ENCODE peak calls at places on chromosomes 12 and 14, in nine cellular contexts. One of them, this sample, is unnamed.

GRCh38 chr14:51006781-51007211 is 62.5 kb upstream of the PYGL start:
- DNase-seq in tibial nerve: peak
- DNase-seq in Peyer's patch: no peak
- DNase-seq in transverse colon: no peak
- DNase-seq in lower leg skin: peak
- DNase-seq in heart left ventricle: peak
- DNase-seq in uterus: peak
- DNase-seq in stomach: no peak
- DNase-seq in H54: peak
- DNase-seq in this sample: no peak

GRCh38 chr12:2082321-2082720 is 29.5 kb downstream of the CACNA1C start:
- DNase-seq in tibial nerve: no peak
- DNase-seq in Peyer's patch: no peak
- DNase-seq in transverse colon: no peak
- DNase-seq in lower leg skin: no peak
- DNase-seq in heart left ventricle: no peak
- DNase-seq in uterus: no peak
- DNase-seq in stomach: no peak
- DNase-seq in H54: no peak
- DNase-seq in this sample: no peak

GRCh38 chr12:78949532-78949931 is 85.0 kb downstream of the SYT1 start:
- DNase-seq in tibial nerve: no peak
- DNase-seq in Peyer's patch: no peak
- DNase-seq in transverse colon: no peak
- DNase-seq in lower leg skin: no peak
- DNase-seq in heart left ventricle: no peak
- DNase-seq in uterus: no peak
- DNase-seq in stomach: no peak
- DNase-seq in H54: no peak
- DNase-seq in this sample: no peak

GRCh38 chr12:54021432-54022013 is 6.7 kb upstream of the HOXC6 start:
- DNase-seq in tibial nerve: no peak
- DNase-seq in Peyer's patch: no peak
- DNase-seq in transverse colon: no peak
- DNase-seq in lower leg skin: no peak
- DNase-seq in heart left ventricle: no peak
- DNase-seq in uterus: no peak
- DNase-seq in stomach: no peak
- DNase-seq in H54: no peak
- DNase-seq in this sample: no peak

GRCh38 chr12:1162083-1162760 is 171.2 kb downstream of the ERC1 start:
- DNase-seq in tibial nerve: no peak
- DNase-seq in Peyer's patch: no peak
- DNase-seq in transverse colon: no peak
- DNase-seq in lower leg skin: no peak
- DNase-seq in heart left ventricle: no peak
- DNase-seq in uterus: no peak
- DNase-seq in stomach: no peak
- DNase-seq in H54: no peak
- DNase-seq in this sample: no peak

GRCh38 chr14:75123991-75124390 is 2.9 kb downstream of the NEK9 start:
- DNase-seq in tibial nerve: no peak
- DNase-seq in Peyer's patch: no peak
- DNase-seq in transverse colon: peak
- DNase-seq in lower leg skin: no peak
- DNase-seq in heart left ventricle: no peak
- DNase-seq in uterus: peak
- DNase-seq in stomach: no peak
- DNase-seq in H54: peak
- DNase-seq in this sample: peak

GRCh38 chr14:38404100-38404541 is 148.2 kb upstream of the CLEC14A start:
- DNase-seq in tibial nerve: no peak
- DNase-seq in Peyer's patch: no peak
- DNase-seq in transverse colon: no peak
- DNase-seq in lower leg skin: no peak
- DNase-seq in heart left ventricle: no peak
- DNase-seq in uterus: no peak
- DNase-seq in stomach: no peak
- DNase-seq in H54: no peak
- DNase-seq in this sample: no peak

GRCh38 chr14:102424923-102425322 is 62.2 kb downstream of the TECPR2 start:
- DNase-seq in tibial nerve: no peak
- DNase-seq in Peyer's patch: no peak
- DNase-seq in transverse colon: no peak
- DNase-seq in lower leg skin: no peak
- DNase-seq in heart left ventricle: no peak
- DNase-seq in uterus: no peak
- DNase-seq in stomach: no peak
- DNase-seq in H54: no peak
- DNase-seq in this sample: no peak

GRCh38 chr12:49160415-49160814 is 28.5 kb downstream of the TUBA1A start:
- DNase-seq in tibial nerve: no peak
- DNase-seq in Peyer's patch: no peak
- DNase-seq in transverse colon: no peak
- DNase-seq in lower leg skin: no peak
- DNase-seq in heart left ventricle: no peak
- DNase-seq in uterus: no peak
- DNase-seq in stomach: no peak
- DNase-seq in H54: no peak
- DNase-seq in this sample: no peak

GRCh38 chr12:49165114-49165513 is 23.8 kb downstream of the TUBA1A start:
- DNase-seq in tibial nerve: no peak
- DNase-seq in Peyer's patch: no peak
- DNase-seq in transverse colon: no peak
- DNase-seq in lower leg skin: no peak
- DNase-seq in heart left ventricle: no peak
- DNase-seq in uterus: no peak
- DNase-seq in stomach: no peak
- DNase-seq in H54: no peak
- DNase-seq in this sample: no peak

GRCh38 chr12:49161092-49161795 is 27.6 kb downstream of the TUBA1A start:
- DNase-seq in tibial nerve: no peak
- DNase-seq in Peyer's patch: no peak
- DNase-seq in transverse colon: no peak
- DNase-seq in lower leg skin: no peak
- DNase-seq in heart left ventricle: no peak
- DNase-seq in uterus: no peak
- DNase-seq in stomach: no peak
- DNase-seq in H54: no peak
- DNase-seq in this sample: no peak
- TF ChIP-seq POLR2A in tibial nerve: no peak
- TF ChIP-seq POLR2A in Peyer's patch: no peak
- TF ChIP-seq POLR2A in transverse colon: no peak
- TF ChIP-seq POLR2A in lower leg skin: no peak
- TF ChIP-seq POLR2A in heart left ventricle: no peak
- TF ChIP-seq POLR2A in uterus: no peak
- TF ChIP-seq POLR2A in stomach: no peak
- TF ChIP-seq POLR2A in H54: no peak
- TF ChIP-seq POLR2A in this sample: no peak

GRCh38 chr12:6538420-6539275 is 4.3 kb downstream of the GAPDH start:
- DNase-seq in tibial nerve: no peak
- DNase-seq in Peyer's patch: no peak
- DNase-seq in transverse colon: no peak
- DNase-seq in lower leg skin: no peak
- DNase-seq in heart left ventricle: no peak
- DNase-seq in uterus: no peak
- DNase-seq in stomach: no peak
- DNase-seq in H54: no peak
- DNase-seq in this sample: peak
- TF ChIP-seq POLR2A in tibial nerve: no peak
- TF ChIP-seq POLR2A in Peyer's patch: no peak
- TF ChIP-seq POLR2A in transverse colon: no peak
- TF ChIP-seq POLR2A in lower leg skin: no peak
- TF ChIP-seq POLR2A in heart left ventricle: no peak
- TF ChIP-seq POLR2A in uterus: no peak
- TF ChIP-seq POLR2A in stomach: no peak
- TF ChIP-seq POLR2A in H54: peak
- TF ChIP-seq POLR2A in this sample: peak

GRCh38 chr14:100224229-100224628 is 14.7 kb upstream of the YY1 start:
- DNase-seq in tibial nerve: no peak
- DNase-seq in Peyer's patch: no peak
- DNase-seq in transverse colon: no peak
- DNase-seq in lower leg skin: no peak
- DNase-seq in heart left ventricle: no peak
- DNase-seq in uterus: no peak
- DNase-seq in stomach: no peak
- DNase-seq in H54: no peak
- DNase-seq in this sample: no peak

GRCh38 chr14:100222219-100223093 is 16.5 kb upstream of the YY1 start:
- DNase-seq in tibial nerve: no peak
- DNase-seq in Peyer's patch: peak
- DNase-seq in transverse colon: no peak
- DNase-seq in lower leg skin: no peak
- DNase-seq in heart left ventricle: no peak
- DNase-seq in uterus: no peak
- DNase-seq in stomach: no peak
- DNase-seq in H54: no peak
- DNase-seq in this sample: no peak

GRCh38 chr14:100219126-100219785 is 19.7 kb upstream of the YY1 start:
- DNase-seq in tibial nerve: no peak
- DNase-seq in Peyer's patch: no peak
- DNase-seq in transverse colon: no peak
- DNase-seq in lower leg skin: no peak
- DNase-seq in heart left ventricle: no peak
- DNase-seq in uterus: no peak
- DNase-seq in stomach: no peak
- DNase-seq in H54: no peak
- DNase-seq in this sample: no peak

GRCh38 chr14:100223332-100224171 is 15.4 kb upstream of the YY1 start:
- DNase-seq in tibial nerve: no peak
- DNase-seq in Peyer's patch: no peak
- DNase-seq in transverse colon: no peak
- DNase-seq in lower leg skin: no peak
- DNase-seq in heart left ventricle: no peak
- DNase-seq in uterus: no peak
- DNase-seq in stomach: no peak
- DNase-seq in H54: no peak
- DNase-seq in this sample: peak

DNA sequence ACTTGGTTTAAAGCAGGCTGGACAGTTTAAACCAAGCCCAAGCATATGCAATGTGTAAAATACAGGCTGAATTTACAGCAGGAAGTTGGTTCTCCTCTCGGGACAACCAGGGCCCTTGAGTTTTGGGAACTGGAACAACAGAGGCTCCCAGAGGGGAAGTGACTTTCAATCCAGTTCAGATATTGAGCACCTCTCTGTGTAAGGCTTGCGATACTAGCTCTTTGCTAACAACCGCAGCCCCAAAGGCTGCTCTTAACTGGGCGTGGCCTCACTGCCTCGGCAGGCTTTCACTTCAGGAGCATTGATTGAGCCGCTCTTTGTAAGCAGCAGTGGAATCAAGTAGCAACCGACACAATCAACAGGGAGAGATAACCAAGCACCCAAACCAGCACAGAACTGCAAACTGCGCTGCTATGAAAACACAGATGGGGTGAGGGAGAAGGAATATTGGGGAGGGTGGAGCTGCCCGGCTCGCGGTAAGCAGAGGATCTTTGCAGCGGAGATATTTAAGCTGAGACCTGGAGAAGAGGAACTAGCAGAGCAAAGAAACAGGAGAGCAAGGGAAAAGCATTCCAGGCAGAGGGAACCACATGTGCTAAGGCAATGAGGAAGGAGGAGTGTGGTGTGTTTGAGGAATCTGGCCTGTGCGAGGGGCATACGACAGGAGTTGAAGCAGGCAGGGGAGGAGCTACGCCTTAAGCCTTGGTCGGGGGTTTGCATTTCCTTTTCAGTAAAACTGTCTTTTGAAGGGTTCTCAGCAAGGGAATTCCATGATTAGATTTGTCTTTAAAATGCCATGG is 17.3 kb upstream of the YY1 start:
- DNase-seq in tibial nerve: peak
- DNase-seq in Peyer's patch: peak
- DNase-seq in transverse colon: peak
- DNase-seq in lower leg skin: peak
- DNase-seq in heart left ventricle: peak
- DNase-seq in uterus: no peak
- DNase-seq in stomach: peak
- DNase-seq in H54: no peak
- DNase-seq in this sample: peak
- TF ChIP-seq POLR2A in tibial nerve: no peak
- TF ChIP-seq POLR2A in Peyer's patch: peak
- TF ChIP-seq POLR2A in transverse colon: no peak
- TF ChIP-seq POLR2A in lower leg skin: no peak
- TF ChIP-seq POLR2A in heart left ventricle: no peak
- TF ChIP-seq POLR2A in uterus: no peak
- TF ChIP-seq POLR2A in stomach: no peak
- TF ChIP-seq POLR2A in H54: no peak
- TF ChIP-seq POLR2A in this sample: no peak

GRCh38 chr14:24052656-24053547 is 1.1 kb downstream of the CARMIL3 start:
- DNase-seq in tibial nerve: no peak
- DNase-seq in Peyer's patch: no peak
- DNase-seq in transverse colon: no peak
- DNase-seq in lower leg skin: no peak
- DNase-seq in heart left ventricle: no peak
- DNase-seq in uterus: no peak
- DNase-seq in stomach: no peak
- DNase-seq in H54: no peak
- DNase-seq in this sample: no peak

GRCh38 chr14:24054324-24054641 is 2.5 kb downstream of the CARMIL3 start:
- DNase-seq in tibial nerve: no peak
- DNase-seq in Peyer's patch: no peak
- DNase-seq in transverse colon: no peak
- DNase-seq in lower leg skin: no peak
- DNase-seq in heart left ventricle: no peak
- DNase-seq in uterus: no peak
- DNase-seq in stomach: no peak
- DNase-seq in H54: no peak
- DNase-seq in this sample: no peak

GRCh38 chr14:24051162-24051788 is 534 bp upstream of the CARMIL3 start:
- DNase-seq in tibial nerve: no peak
- DNase-seq in Peyer's patch: peak
- DNase-seq in transverse colon: peak
- DNase-seq in lower leg skin: peak
- DNase-seq in heart left ventricle: no peak
- DNase-seq in uterus: no peak
- DNase-seq in stomach: peak
- DNase-seq in H54: no peak
- DNase-seq in this sample: no peak

GRCh38 chr14:24053548-24054323 is 1.9 kb downstream of the CARMIL3 start:
- DNase-seq in tibial nerve: no peak
- DNase-seq in Peyer's patch: no peak
- DNase-seq in transverse colon: no peak
- DNase-seq in lower leg skin: no peak
- DNase-seq in heart left ventricle: no peak
- DNase-seq in uterus: no peak
- DNase-seq in stomach: no peak
- DNase-seq in H54: no peak
- DNase-seq in this sample: no peak

DNA sequence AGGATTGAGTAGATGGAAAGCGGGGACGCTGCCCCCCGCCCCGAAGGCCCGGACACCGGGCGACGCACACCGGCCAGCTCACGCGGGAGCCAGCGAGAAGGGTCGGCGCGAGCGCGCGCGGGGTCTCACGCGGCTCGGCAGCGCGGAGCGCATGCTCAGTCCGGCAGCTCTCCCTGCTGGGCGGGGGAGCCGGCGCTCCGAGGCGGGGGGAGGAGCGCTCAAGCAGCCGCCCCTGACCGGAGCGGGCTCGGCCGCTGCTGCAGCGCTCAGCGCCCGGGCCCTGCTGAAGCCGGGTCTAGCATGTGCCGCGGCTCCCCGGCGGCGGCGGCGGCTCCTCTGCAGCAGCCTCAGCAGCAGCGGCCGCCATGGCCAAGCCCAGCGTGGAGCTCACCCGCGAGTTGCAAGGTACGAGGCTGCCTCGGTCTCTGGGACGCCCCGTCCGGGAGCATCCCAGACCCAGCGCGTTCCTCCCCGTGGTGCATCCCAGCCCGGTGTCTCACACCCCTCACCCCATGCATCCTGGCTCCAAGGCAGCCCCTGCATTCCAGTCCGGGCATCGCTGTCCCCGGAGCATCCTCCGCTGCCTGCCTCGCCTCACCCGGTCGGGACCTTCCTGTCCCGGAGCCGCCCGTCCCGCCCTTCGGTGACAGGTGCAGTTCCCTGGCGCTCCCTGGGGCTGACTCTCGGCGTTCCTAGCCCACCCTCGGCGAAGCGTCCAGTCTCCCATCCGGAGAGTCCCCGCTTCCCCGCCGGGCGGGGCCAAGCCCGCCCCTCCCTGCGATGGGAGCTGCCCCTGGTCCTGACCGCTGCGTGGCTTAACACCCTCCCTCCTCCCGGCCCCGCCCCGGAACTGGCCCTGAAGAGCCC is at the start of gene CARMIL3:
- DNase-seq in tibial nerve: no peak
- DNase-seq in Peyer's patch: peak
- DNase-seq in transverse colon: peak
- DNase-seq in lower leg skin: no peak
- DNase-seq in heart left ventricle: peak
- DNase-seq in uterus: no peak
- DNase-seq in stomach: peak
- DNase-seq in H54: peak
- DNase-seq in this sample: peak
- TF ChIP-seq POLR2A in tibial nerve: no peak
- TF ChIP-seq POLR2A in Peyer's patch: peak
- TF ChIP-seq POLR2A in transverse colon: no peak
- TF ChIP-seq POLR2A in lower leg skin: no peak
- TF ChIP-seq POLR2A in heart left ventricle: peak
- TF ChIP-seq POLR2A in uterus: no peak
- TF ChIP-seq POLR2A in stomach: no peak
- TF ChIP-seq POLR2A in H54: no peak
- TF ChIP-seq POLR2A in this sample: no peak